ENCODE peak calls at places on chromosomes 3 and 15, in seven cellular contexts. U is A549; X is tibial nerve; T is mucosa of descending colon; E is body of pancreas; C is CD8-positive, alpha-beta T cell; A is astrocyte. Y is an unnamed sample. For H3K4me1, the result is how much of the 10 kb centered on the place peaks cover.

GRCh38 chr15:76174654-76175053 is 114.9 kb downstream of the TMEM266 start:
- DNase-seq in T (no peak), A (no peak), X (no peak), E (no peak), U (no peak), C (no peak), Y (no peak)

GRCh38 chr3:141308588-141309218 is 59.6 kb upstream of the ZBTB38 start:
- DNase-seq in U (peak), A (no peak), C (no peak), X (no peak), E (peak), T (peak), Y (no peak)

GRCh38 chr3:101676765-101677435 is at the start of gene ZBTB11:
- DNase-seq in C (peak), U (peak), T (peak), X (peak), A (peak), E (peak), Y (peak)

GRCh38 chr15:41620536-41621199 is 39.5 kb upstream of the MGA start:
- DNase-seq in C (no peak), X (no peak), E (no peak), T (no peak), A (no peak), U (no peak), Y (no peak)

GRCh38 chr3:157311633-157312365 is 124.9 kb upstream of the PTX3 start:
- DNase-seq in U (no peak), E (no peak), T (no peak), X (no peak), C (no peak), A (peak), Y (no peak)

GRCh38 chr3:45957606-45958005 is 14.3 kb downstream of the CXCR6 start:
- DNase-seq in E (no peak), C (no peak), X (no peak), A (no peak), U (no peak), T (no peak), Y (no peak)

GRCh38 chr15:65177901-65178300 is 7.2 kb downstream of the CLPX start:
- DNase-seq in U (no peak), T (no peak), A (no peak), X (no peak), C (no peak), E (no peak), Y (no peak)

GRCh38 chr3:159499031-159499793 is 489.4 kb upstream of the IL12A start:
- DNase-seq in C (no peak), E (no peak), A (peak), U (no peak), X (no peak), T (no peak), Y (no peak)

GRCh38 chr3:169382309-169382708 is 281.2 kb downstream of the MECOM start:
- DNase-seq in X (no peak), A (no peak), C (no peak), E (no peak), U (no peak), T (no peak), Y (no peak)

GRCh38 chr15:48945386-48945785 is 18.3 kb downstream of the SHC4 start:
- DNase-seq in U (no peak), A (no peak), E (no peak), T (no peak), X (no peak), C (no peak), Y (no peak)

GRCh38 chr3:146640955-146641867 is 36.1 kb upstream of the PLSCR5 start:
- DNase-seq in E (peak), U (peak), T (no peak), A (peak), C (no peak), X (no peak), Y (no peak)

GRCh38 chr3:36989000-36989399 is 3.9 kb downstream of the EPM2AIP1 start:
- DNase-seq in C (no peak), E (no peak), T (no peak), X (no peak), A (no peak), U (no peak), Y (no peak)

GRCh38 chr3:186303985-186304384 is 58.0 kb downstream of the DGKG start:
- DNase-seq in X (no peak), E (no peak), U (no peak), T (no peak), A (no peak), C (no peak), Y (no peak)

GRCh38 chr3:172138031-172138538 is 98.7 kb downstream of the FNDC3B start:
- DNase-seq in A (peak), T (no peak), C (no peak), U (no peak), E (no peak), X (no peak), Y (no peak)

GRCh38 chr3:145190138-145190537 is 970.8 kb downstream of the PLOD2 start:
- DNase-seq in E (no peak), T (no peak), C (no peak), U (no peak), X (no peak), A (no peak), Y (no peak)

GRCh38 chr15:64847876-64848716 is 6.4 kb downstream of the PLEKHO2 start:
- DNase-seq in U (no peak), X (no peak), E (no peak), T (no peak), C (no peak), A (no peak), Y (no peak)

GRCh38 chr3:194596906-194597305 is 36.3 kb downstream of the TMEM44 start:
- DNase-seq in E (no peak), U (no peak), T (no peak), C (no peak), X (no peak), A (no peak), Y (no peak)

GRCh38 chr3:139803294-139803693 is 125.5 kb upstream of the NMNAT3 start:
- DNase-seq in X (no peak), A (no peak), C (no peak), U (no peak), E (no peak), T (no peak), Y (no peak)

GRCh38 chr3:81876826-81877225 is 115.4 kb upstream of the GBE1 start:
- DNase-seq in C (no peak), X (no peak), E (no peak), T (no peak), U (no peak), A (no peak), Y (no peak)

GRCh38 chr3:141430326-141430725 is 56.5 kb upstream of the RASA2 start:
- DNase-seq in X (no peak), E (no peak), T (no peak), U (no peak), C (no peak), A (no peak), Y (no peak)

GRCh38 chr15:76058714-76059319 is 968 bp upstream of the TMEM266 start:
- DNase-seq in E (peak), A (no peak), X (no peak), U (peak), T (no peak), C (no peak), Y (no peak)

GRCh38 chr15:70083423-70083822 is 14.3 kb downstream of the TLE3 start:
- DNase-seq in C (no peak), U (no peak), E (no peak), A (no peak), X (no peak), T (no peak), Y (no peak)

GRCh38 chr15:70078578-70079417 is 18.9 kb downstream of the TLE3 start:
- DNase-seq in T (no peak), C (no peak), A (no peak), U (no peak), E (no peak), X (no peak), Y (no peak)

GRCh38 chr15:70079831-70080230 is 17.9 kb downstream of the TLE3 start:
- DNase-seq in T (no peak), E (no peak), X (no peak), C (no peak), A (no peak), U (no peak), Y (no peak)

GRCh38 chr15:70083946-70084345 is 13.8 kb downstream of the TLE3 start:
- DNase-seq in T (no peak), U (no peak), E (no peak), A (no peak), X (no peak), C (no peak), Y (no peak)

GRCh38 chr15:70081612-70082011 is 16.1 kb downstream of the TLE3 start:
- DNase-seq in C (no peak), E (no peak), T (no peak), U (no peak), X (no peak), A (no peak), Y (no peak)
- H3K4me1 ChIP-seq in C (under half), E (under half), T (under half), U (under half), X (under half), A (under half), Y (under half)

DNA sequence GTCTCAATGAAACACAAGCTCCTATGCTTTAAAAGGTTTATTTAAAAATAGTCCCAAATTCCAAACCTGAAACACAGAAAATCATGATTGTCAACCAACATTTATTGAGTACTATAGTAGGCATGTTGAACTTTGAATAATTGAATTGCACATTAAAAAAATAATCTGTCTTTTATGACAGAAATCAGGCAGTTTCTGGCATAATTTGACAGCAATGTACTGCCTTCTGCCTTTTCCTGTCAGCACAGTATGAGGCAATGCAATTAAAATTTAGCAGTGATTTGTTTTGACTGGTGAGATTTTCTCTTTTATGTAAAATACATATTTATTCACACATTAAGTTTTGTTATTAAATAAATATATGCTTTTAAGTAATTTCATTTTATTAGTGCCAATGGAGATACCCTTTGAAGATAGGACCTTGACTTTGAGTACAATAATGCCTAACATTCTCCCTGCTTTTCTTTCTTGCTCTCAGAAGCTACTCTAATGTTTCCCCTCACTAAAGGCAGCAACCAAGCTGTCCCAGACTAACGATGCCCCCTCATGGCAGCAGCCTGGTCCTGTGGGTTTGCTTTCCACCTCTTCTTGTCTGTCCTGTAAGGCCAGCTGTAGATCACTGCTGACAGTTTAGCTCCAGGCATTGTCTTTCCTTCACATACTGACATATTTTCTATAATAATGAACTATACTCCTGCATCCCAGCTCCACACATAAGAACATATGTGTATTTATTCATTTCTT is 346.7 kb downstream of the IL20RB start:
- DNase-seq in X (no peak), U (no peak), E (no peak), T (no peak), A (no peak), C (no peak), Y (no peak)
- TF ChIP-seq CTCF in X (no peak), U (no peak), E (no peak), T (no peak), A (no peak), C (no peak), Y (no peak)

GRCh38 chr3:150069633-150070032 is 98.9 kb upstream of the PFN2 start:
- DNase-seq in E (no peak), X (no peak), T (no peak), A (no peak), U (no peak), C (no peak), Y (no peak)

GRCh38 chr3:150070271-150070670 is 99.6 kb upstream of the PFN2 start:
- DNase-seq in E (no peak), T (no peak), A (no peak), C (no peak), X (no peak), U (no peak), Y (no peak)

GRCh38 chr3:150069158-150069536 is 98.5 kb upstream of the PFN2 start:
- DNase-seq in A (no peak), T (no peak), E (no peak), X (no peak), U (no peak), C (no peak), Y (no peak)

GRCh38 chr3:150067561-150067960 is 96.9 kb upstream of the PFN2 start:
- DNase-seq in A (no peak), C (no peak), X (no peak), E (no peak), U (no peak), T (no peak), Y (no peak)

DNA sequence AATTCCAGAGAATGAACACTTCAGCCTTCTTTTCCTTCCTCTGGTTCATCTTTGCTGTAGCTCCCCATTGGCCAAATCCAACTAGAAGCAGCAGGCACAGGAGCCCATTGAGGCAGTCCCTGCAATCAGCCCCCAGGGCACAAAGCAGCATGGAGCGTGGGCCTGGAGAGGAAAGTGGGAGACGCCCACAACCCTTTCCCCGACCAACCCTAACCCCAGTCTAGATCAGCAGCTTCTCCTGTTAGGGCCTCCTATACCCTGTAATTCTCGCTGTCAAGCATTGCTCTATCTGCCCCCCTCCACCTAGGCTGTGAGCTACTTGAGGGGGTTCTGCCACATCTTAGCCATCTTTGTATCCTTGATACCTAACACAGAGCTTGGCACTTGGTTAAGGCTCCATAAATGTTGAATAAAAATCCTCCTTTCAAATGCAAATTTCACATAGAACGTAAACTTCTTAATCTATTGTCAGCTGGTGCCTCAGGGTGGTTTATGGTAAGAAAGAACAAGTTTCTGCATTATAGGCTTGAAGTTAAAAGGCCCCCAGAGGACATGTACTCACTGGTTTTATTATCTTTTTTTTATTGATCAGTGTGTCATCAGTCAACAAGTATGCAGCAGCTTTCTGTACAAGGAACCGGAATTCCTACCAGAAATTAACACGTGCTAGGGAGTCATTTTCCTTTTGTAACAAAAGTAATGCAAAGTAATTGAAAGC is 97.9 kb upstream of the PFN2 start:
- DNase-seq in U (no peak), E (no peak), X (no peak), A (no peak), C (no peak), T (no peak), Y (no peak)
- H3K4me3 ChIP-seq in U (no peak), E (no peak), X (no peak), A (no peak), C (no peak), T (no peak), Y (no peak)

DNA sequence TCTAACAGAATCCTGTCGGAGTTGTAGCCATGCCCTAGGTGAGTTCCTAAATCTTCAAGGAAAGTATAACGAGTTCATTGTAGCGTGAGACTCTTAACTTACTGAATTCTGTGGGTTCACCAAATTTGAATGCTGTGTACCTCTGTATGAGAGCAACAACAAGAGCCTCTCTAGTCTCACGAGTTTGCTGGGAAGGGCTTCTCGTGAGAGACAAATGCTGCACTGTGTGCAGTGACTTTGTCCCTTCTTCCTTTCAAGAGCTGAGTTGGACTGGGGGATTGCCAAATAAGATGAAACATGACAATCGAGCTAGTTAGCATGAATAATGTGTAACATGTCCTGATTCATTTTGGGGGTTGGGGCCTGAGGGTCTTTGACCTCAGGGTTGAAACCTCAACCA is 32.2 kb downstream of the KAT2B start:
- DNase-seq in X (no peak), T (no peak), U (no peak), C (no peak), A (no peak), E (no peak), Y (no peak)
- H3K4me1 ChIP-seq in X (under half), T (under half), U (under half), C (under half), A (under half), E (under half), Y (under half)

Y was measured in ascending aorta.